ENCODE peak calls at places on chromosomes 2 and 18, in six cellular contexts. One of them, this sample, is unnamed.

GRCh38 chr2:231928901-231929725 is 2.9 kb upstream of the NPPC start:
- DNase-seq in A172: no peak
- DNase-seq in sciatic nerve: peak; percentile 19
- DNase-seq in left cardiac atrium: no peak
- DNase-seq in cardiac muscle cell: no peak
- DNase-seq in HEK293T: no peak
- DNase-seq in this sample: no peak

GRCh38 chr2:189179607-189179979 is at the start of gene COL5A2:
- DNase-seq in sciatic nerve: peak; percentile 67
- DNase-seq in HEK293T: peak; percentile 7
- DNase-seq in cardiac muscle cell: peak; percentile 69
- DNase-seq in A172: peak; percentile 93
- DNase-seq in left cardiac atrium: peak; percentile 27
- DNase-seq in this sample: no peak

GRCh38 chr2:121999273-121999672 is 243.8 kb downstream of the TSN start:
- DNase-seq in A172: peak; percentile 9
- DNase-seq in HEK293T: peak; percentile 26
- DNase-seq in left cardiac atrium: no peak
- DNase-seq in sciatic nerve: no peak
- DNase-seq in cardiac muscle cell: no peak
- DNase-seq in this sample: no peak

GRCh38 chr2:46913471-46914381 is 1.9 kb downstream of the MCFD2 start:
- DNase-seq in cardiac muscle cell: no peak
- DNase-seq in sciatic nerve: no peak
- DNase-seq in left cardiac atrium: peak; percentile 59
- DNase-seq in HEK293T: peak; percentile 17
- DNase-seq in A172: peak; percentile 97
- DNase-seq in this sample: no peak

GRCh38 chr2:161030260-161031063 is 129.8 kb upstream of the TANK start:
- DNase-seq in A172: peak; percentile 73
- DNase-seq in left cardiac atrium: no peak
- DNase-seq in sciatic nerve: no peak
- DNase-seq in HEK293T: no peak
- DNase-seq in cardiac muscle cell: no peak
- DNase-seq in this sample: no peak

GRCh38 chr2:114405486-114406250 is 36.8 kb upstream of the DPP10 start:
- DNase-seq in A172: no peak
- DNase-seq in sciatic nerve: no peak
- DNase-seq in left cardiac atrium: peak; percentile 25
- DNase-seq in HEK293T: no peak
- DNase-seq in cardiac muscle cell: no peak
- DNase-seq in this sample: no peak

GRCh38 chr2:191366199-191366598 is 121.0 kb downstream of the MYO1B start:
- DNase-seq in sciatic nerve: no peak
- DNase-seq in A172: peak; percentile 18
- DNase-seq in cardiac muscle cell: no peak
- DNase-seq in left cardiac atrium: no peak
- DNase-seq in HEK293T: no peak
- DNase-seq in this sample: no peak

GRCh38 chr2:238720232-238720672 is 127.6 kb upstream of the TWIST2 start:
- DNase-seq in left cardiac atrium: no peak
- DNase-seq in A172: peak; percentile 22
- DNase-seq in HEK293T: peak; percentile 74
- DNase-seq in sciatic nerve: no peak
- DNase-seq in cardiac muscle cell: no peak
- DNase-seq in this sample: peak; percentile 42

GRCh38 chr2:142048581-142048980 is 82.2 kb downstream of the LRP1B start:
- DNase-seq in sciatic nerve: no peak
- DNase-seq in left cardiac atrium: no peak
- DNase-seq in HEK293T: no peak
- DNase-seq in cardiac muscle cell: no peak
- DNase-seq in A172: no peak
- DNase-seq in this sample: no peak

GRCh38 chr2:70078384-70078783 is 8.9 kb upstream of the PCBP1 start:
- DNase-seq in sciatic nerve: no peak
- DNase-seq in A172: no peak
- DNase-seq in HEK293T: no peak
- DNase-seq in cardiac muscle cell: no peak
- DNase-seq in left cardiac atrium: no peak
- DNase-seq in this sample: no peak

GRCh38 chr2:168773719-168774521 is 28.5 kb upstream of the NOSTRIN start:
- DNase-seq in sciatic nerve: no peak
- DNase-seq in HEK293T: peak; percentile 72
- DNase-seq in left cardiac atrium: peak; percentile 62
- DNase-seq in cardiac muscle cell: peak; percentile 58
- DNase-seq in A172: peak; percentile 65
- DNase-seq in this sample: peak; percentile 52

GRCh38 chr2:31318360-31319336 is 84.7 kb downstream of the EHD3 start:
- DNase-seq in HEK293T: no peak
- DNase-seq in cardiac muscle cell: no peak
- DNase-seq in A172: peak; percentile 90
- DNase-seq in left cardiac atrium: no peak
- DNase-seq in sciatic nerve: no peak
- DNase-seq in this sample: no peak

GRCh38 chr2:46954951-46955571 is 39.5 kb upstream of the MCFD2 start:
- DNase-seq in left cardiac atrium: peak; percentile 79
- DNase-seq in cardiac muscle cell: no peak
- DNase-seq in HEK293T: no peak
- DNase-seq in A172: peak; percentile 99
- DNase-seq in sciatic nerve: peak; percentile 67
- DNase-seq in this sample: no peak

GRCh38 chr2:200252661-200253067 is 53.8 kb upstream of the SPATS2L start:
- DNase-seq in left cardiac atrium: peak; percentile 24
- DNase-seq in cardiac muscle cell: no peak
- DNase-seq in HEK293T: no peak
- DNase-seq in sciatic nerve: no peak
- DNase-seq in A172: no peak
- DNase-seq in this sample: no peak

GRCh38 chr2:125698280-125698679 is 957.7 kb upstream of the GYPC start:
- DNase-seq in cardiac muscle cell: no peak
- DNase-seq in left cardiac atrium: no peak
- DNase-seq in A172: no peak
- DNase-seq in sciatic nerve: no peak
- DNase-seq in HEK293T: no peak
- DNase-seq in this sample: no peak

GRCh38 chr2:107633580-107634147 is 193.0 kb upstream of the RGPD4 start:
- DNase-seq in left cardiac atrium: no peak
- DNase-seq in sciatic nerve: no peak
- DNase-seq in A172: peak; percentile 80
- DNase-seq in cardiac muscle cell: no peak
- DNase-seq in HEK293T: no peak
- DNase-seq in this sample: no peak

GRCh38 chr2:226334981-226335720 is 464.5 kb downstream of the IRS1 start:
- DNase-seq in left cardiac atrium: no peak
- DNase-seq in cardiac muscle cell: no peak
- DNase-seq in sciatic nerve: no peak
- DNase-seq in HEK293T: no peak
- DNase-seq in A172: no peak
- DNase-seq in this sample: no peak

GRCh38 chr2:64404002-64404731 is 49.8 kb upstream of the LGALSL start:
- DNase-seq in left cardiac atrium: peak; percentile 91
- DNase-seq in sciatic nerve: peak; percentile 92
- DNase-seq in HEK293T: no peak
- DNase-seq in A172: peak; percentile 13
- DNase-seq in cardiac muscle cell: peak; percentile 13
- DNase-seq in this sample: peak; percentile 43

GRCh38 chr18:23380817-23381216 is 72.3 kb upstream of the RIOK3 start:
- DNase-seq in left cardiac atrium: no peak
- DNase-seq in sciatic nerve: no peak
- DNase-seq in A172: peak; percentile 41
- DNase-seq in HEK293T: no peak
- DNase-seq in cardiac muscle cell: no peak
- DNase-seq in this sample: no peak

GRCh38 chr2:202624133-202624532 is 10.6 kb upstream of the FAM117B start:
- DNase-seq in left cardiac atrium: no peak
- DNase-seq in HEK293T: no peak
- DNase-seq in cardiac muscle cell: no peak
- DNase-seq in A172: no peak
- DNase-seq in sciatic nerve: no peak
- DNase-seq in this sample: no peak

This sample was measured in NCI-H1694.